ENCODE peak calls at places on chromosome 12, in seven cellular contexts. B is neural progenitor cell; C is HCT116; U is CD4-positive, CD25-positive, alpha-beta regulatory T cell; L is A549; M is endodermal cell; T is psoas muscle. N is an unnamed sample.

GRCh38 chr12:30985814-30986452 is 59.4 kb downstream of the TSPAN11 start:
- DNase-seq in B (peak), C (peak), U (no peak), L (peak), M (peak), T (no peak), N (no peak)

GRCh38 chr12:40959041-40959440 is 229.1 kb upstream of the PDZRN4 start:
- DNase-seq in B (no peak), C (no peak), U (no peak), L (no peak), M (no peak), T (no peak), N (no peak)

GRCh38 chr12:130617219-130617618 is 98.9 kb downstream of the RIMBP2 start:
- DNase-seq in B (no peak), C (no peak), U (no peak), L (no peak), M (peak), T (no peak), N (no peak)

GRCh38 chr12:23941780-23942179 is 7.7 kb downstream of the SOX5 start:
- DNase-seq in B (no peak), C (no peak), U (no peak), L (no peak), M (no peak), T (no peak), N (no peak)

GRCh38 chr12:130591736-130592135 is 124.4 kb downstream of the RIMBP2 start:
- DNase-seq in B (no peak), C (no peak), U (no peak), L (no peak), M (no peak), T (no peak), N (no peak)

GRCh38 chr12:49251357-49251756 is 13.5 kb upstream of the TUBA1C start:
- DNase-seq in B (no peak), C (no peak), U (no peak), L (no peak), M (no peak), T (no peak), N (no peak)

GRCh38 chr12:67592228-67593011 is 56.1 kb upstream of the DYRK2 start:
- DNase-seq in B (no peak), C (peak), U (no peak), L (no peak), M (no peak), T (no peak), N (peak)

GRCh38 chr12:18259906-18260682 is 1.2 kb upstream of the PIK3C2G start:
- DNase-seq in B (no peak), C (no peak), U (no peak), L (no peak), M (no peak), T (no peak), N (no peak)

GRCh38 chr12:54329756-54330155 is 4.8 kb downstream of the COPZ1 start:
- DNase-seq in B (no peak), C (no peak), U (no peak), L (no peak), M (peak), T (no peak), N (no peak)

GRCh38 chr12:11846504-11846903 is 197.0 kb downstream of the ETV6 start:
- DNase-seq in B (no peak), C (no peak), U (no peak), L (no peak), M (no peak), T (no peak), N (no peak)

GRCh38 chr12:112148031-112148513 is 22.7 kb downstream of the TRAFD1 start:
- DNase-seq in B (no peak), C (no peak), U (no peak), L (no peak), M (peak), T (no peak), N (no peak)

GRCh38 chr12:79161249-79161934 is 296.8 kb downstream of the SYT1 start:
- DNase-seq in B (no peak), C (no peak), U (no peak), L (no peak), M (no peak), T (no peak), N (no peak)

GRCh38 chr12:11623382-11623781 is 26.1 kb upstream of the ETV6 start:
- DNase-seq in B (no peak), C (no peak), U (no peak), L (no peak), M (no peak), T (no peak), N (no peak)

GRCh38 chr12:7844131-7844530 is 28.6 kb downstream of the SLC2A14 start:
- DNase-seq in B (no peak), C (no peak), U (no peak), L (no peak), M (no peak), T (no peak), N (no peak)

GRCh38 chr12:25689996-25690501 is 137.0 kb upstream of the LMNTD1 start:
- DNase-seq in B (no peak), C (no peak), U (no peak), L (no peak), M (no peak), T (no peak), N (no peak)

GRCh38 chr12:22792198-22792597 is 167.2 kb downstream of the ETNK1 start:
- DNase-seq in B (no peak), C (no peak), U (no peak), L (no peak), M (no peak), T (no peak), N (no peak)

GRCh38 chr12:80264386-80264785 is 165.0 kb downstream of the OTOGL start:
- DNase-seq in B (no peak), C (no peak), U (no peak), L (no peak), M (no peak), T (no peak), N (no peak)

GRCh38 chr12:13339538-13339937 is 143.0 kb downstream of the EMP1 start:
- DNase-seq in B (no peak), C (peak), U (no peak), L (peak), M (no peak), T (no peak), N (no peak)

GRCh38 chr12:41605528-41606295 is 417.6 kb downstream of the PDZRN4 start:
- DNase-seq in B (no peak), C (no peak), U (no peak), L (no peak), M (no peak), T (no peak), N (no peak)

GRCh38 chr12:92550661-92551060 is 152.1 kb upstream of the PLEKHG7 start:
- DNase-seq in B (no peak), C (no peak), U (no peak), L (no peak), M (no peak), T (no peak), N (no peak)

GRCh38 chr12:57171668-57172067 is 24.2 kb upstream of the LRP1-AS start:
- DNase-seq in B (no peak), C (no peak), U (no peak), L (no peak), M (no peak), T (no peak), N (no peak)

GRCh38 chr12:94427520-94428381 is 31.9 kb downstream of the CEP83 start:
- DNase-seq in B (no peak), C (no peak), U (no peak), L (no peak), M (no peak), T (peak), N (no peak)

GRCh38 chr12:4388032-4388431 is 8.5 kb upstream of the FGF23 start:
- DNase-seq in B (no peak), C (no peak), U (no peak), L (no peak), M (no peak), T (no peak), N (no peak)

GRCh38 chr12:25698782-25699181 is 145.7 kb upstream of the LMNTD1 start:
- DNase-seq in B (no peak), C (no peak), U (no peak), L (no peak), M (no peak), T (no peak), N (no peak)

GRCh38 chr12:95179011-95179410 is 38.3 kb downstream of the FGD6 start:
- DNase-seq in B (no peak), C (no peak), U (no peak), L (no peak), M (no peak), T (no peak), N (no peak)

GRCh38 chr12:132222096-132222807 is 78.0 kb downstream of the NOC4L start:
- DNase-seq in B (peak), C (peak), U (no peak), L (peak), M (peak), T (no peak), N (no peak)

GRCh38 chr12:10268037-10268436 is 39.6 kb upstream of the KLRD1 start:
- DNase-seq in B (no peak), C (no peak), U (no peak), L (no peak), M (no peak), T (no peak), N (no peak)

GRCh38 chr12:99455350-99456037 is 192.1 kb upstream of the GARIN6 start:
- DNase-seq in B (no peak), C (peak), U (no peak), L (peak), M (peak), T (no peak), N (no peak)

GRCh38 chr12:68804654-68805591 is 3.1 kb upstream of the MDM2 start:
- DNase-seq in B (no peak), C (no peak), U (no peak), L (no peak), M (peak), T (no peak), N (no peak)

GRCh38 chr12:104355630-104356029 is 52.1 kb downstream of the EID3 start:
- DNase-seq in B (no peak), C (no peak), U (no peak), L (no peak), M (peak), T (no peak), N (no peak)

GRCh38 chr12:11853126-11853525 is 203.7 kb downstream of the ETV6 start:
- DNase-seq in B (no peak), C (no peak), U (no peak), L (no peak), M (no peak), T (no peak), N (no peak)

GRCh38 chr12:3718100-3718499 is 34.8 kb downstream of the CRACR2A start:
- DNase-seq in B (no peak), C (no peak), U (no peak), L (no peak), M (no peak), T (no peak), N (no peak)

GRCh38 chr12:11672833-11673232 is 23.4 kb downstream of the ETV6 start:
- DNase-seq in B (no peak), C (no peak), U (no peak), L (no peak), M (no peak), T (no peak), N (no peak)

GRCh38 chr12:103656291-103656690 is 69.2 kb downstream of the STAB2 start:
- DNase-seq in B (no peak), C (no peak), U (no peak), L (no peak), M (no peak), T (no peak), N (no peak)

GRCh38 chr12:124786065-124786964 is 77.3 kb downstream of the SCARB1 start:
- DNase-seq in B (peak), C (no peak), U (no peak), L (no peak), M (peak), T (peak), N (no peak)

GRCh38 chr12:54005853-54006699 is 2.7 kb upstream of the HOXC8 start:
- DNase-seq in B (peak), C (no peak), U (peak), L (peak), M (peak), T (peak), N (no peak)

GRCh38 chr12:103705927-103706326 is 118.9 kb downstream of the STAB2 start:
- DNase-seq in B (peak), C (peak), U (no peak), L (peak), M (peak), T (no peak), N (no peak)

GRCh38 chr12:27710592-27711311 is at the start of gene MRPS35:
- DNase-seq in B (peak), C (peak), U (peak), L (peak), M (peak), T (peak), N (peak)

GRCh38 chr12:27709212-27709931 is 1.3 kb upstream of the MRPS35 start:
- DNase-seq in B (no peak), C (no peak), U (no peak), L (no peak), M (no peak), T (no peak), N (no peak)

GRCh38 chr12:27709932-27710591 is 570 bp upstream of the MRPS35 start:
- DNase-seq in B (no peak), C (no peak), U (no peak), L (no peak), M (no peak), T (no peak), N (no peak)

GRCh38 chr12:27711312-27711682 is 665 bp downstream of the MRPS35 start:
- DNase-seq in B (no peak), C (no peak), U (no peak), L (no peak), M (no peak), T (no peak), N (no peak)

GRCh38 chr12:27711957-27712356 is 1.3 kb downstream of the MRPS35 start:
- DNase-seq in B (no peak), C (no peak), U (no peak), L (no peak), M (no peak), T (no peak), N (no peak)
- H3K4me3 ChIP-seq in B (peak), C (peak), U (peak), L (peak), M (peak), T (peak), N (peak)

GRCh38 chr12:52903855-52904508 is 894 bp downstream of the KRT8 start:
- DNase-seq in B (peak), C (no peak), U (peak), L (peak), M (peak), T (no peak), N (no peak)
- H3K4me3 ChIP-seq in B (peak), C (peak), U (peak), L (peak), M (peak), T (peak), N (no peak)

GRCh38 chr12:20395791-20396550 is 27.6 kb downstream of the PDE3A start:
- DNase-seq in B (no peak), C (no peak), U (no peak), L (no peak), M (no peak), T (no peak), N (no peak)

GRCh38 chr12:20400003-20400402 is 31.7 kb downstream of the PDE3A start:
- DNase-seq in B (no peak), C (no peak), U (no peak), L (no peak), M (no peak), T (no peak), N (no peak)

GRCh38 chr12:20403230-20403629 is 34.9 kb downstream of the PDE3A start:
- DNase-seq in B (no peak), C (no peak), U (no peak), L (no peak), M (no peak), T (no peak), N (no peak)

GRCh38 chr12:20398720-20399119 is 30.4 kb downstream of the PDE3A start:
- DNase-seq in B (no peak), C (no peak), U (no peak), L (no peak), M (no peak), T (no peak), N (no peak)
- H3K4me3 ChIP-seq in B (no peak), C (no peak), U (no peak), L (no peak), M (no peak), T (no peak), N (no peak)

GRCh38 chr12:118979763-118980406 is 1.5 kb upstream of the SRRM4 start:
- DNase-seq in B (peak), C (peak), U (no peak), L (peak), M (peak), T (no peak), N (peak)
- H3K4me3 ChIP-seq in B (peak), C (no peak), U (no peak), L (no peak), M (peak), T (no peak), N (no peak)

GRCh38 chr12:47734725-47735480 is 9.6 kb upstream of the ENDOU start:
- DNase-seq in B (peak), C (no peak), U (no peak), L (no peak), M (no peak), T (no peak), N (no peak)

GRCh38 chr12:47735649-47736048 is 10.4 kb upstream of the ENDOU start:
- DNase-seq in B (no peak), C (no peak), U (no peak), L (no peak), M (no peak), T (no peak), N (no peak)

GRCh38 chr12:47736216-47736615 is 10.9 kb upstream of the ENDOU start:
- DNase-seq in B (no peak), C (no peak), U (no peak), L (no peak), M (no peak), T (no peak), N (no peak)

GRCh38 chr12:47737936-47738335 is 12.6 kb upstream of the ENDOU start:
- DNase-seq in B (no peak), C (no peak), U (no peak), L (no peak), M (no peak), T (no peak), N (no peak)

DNA sequence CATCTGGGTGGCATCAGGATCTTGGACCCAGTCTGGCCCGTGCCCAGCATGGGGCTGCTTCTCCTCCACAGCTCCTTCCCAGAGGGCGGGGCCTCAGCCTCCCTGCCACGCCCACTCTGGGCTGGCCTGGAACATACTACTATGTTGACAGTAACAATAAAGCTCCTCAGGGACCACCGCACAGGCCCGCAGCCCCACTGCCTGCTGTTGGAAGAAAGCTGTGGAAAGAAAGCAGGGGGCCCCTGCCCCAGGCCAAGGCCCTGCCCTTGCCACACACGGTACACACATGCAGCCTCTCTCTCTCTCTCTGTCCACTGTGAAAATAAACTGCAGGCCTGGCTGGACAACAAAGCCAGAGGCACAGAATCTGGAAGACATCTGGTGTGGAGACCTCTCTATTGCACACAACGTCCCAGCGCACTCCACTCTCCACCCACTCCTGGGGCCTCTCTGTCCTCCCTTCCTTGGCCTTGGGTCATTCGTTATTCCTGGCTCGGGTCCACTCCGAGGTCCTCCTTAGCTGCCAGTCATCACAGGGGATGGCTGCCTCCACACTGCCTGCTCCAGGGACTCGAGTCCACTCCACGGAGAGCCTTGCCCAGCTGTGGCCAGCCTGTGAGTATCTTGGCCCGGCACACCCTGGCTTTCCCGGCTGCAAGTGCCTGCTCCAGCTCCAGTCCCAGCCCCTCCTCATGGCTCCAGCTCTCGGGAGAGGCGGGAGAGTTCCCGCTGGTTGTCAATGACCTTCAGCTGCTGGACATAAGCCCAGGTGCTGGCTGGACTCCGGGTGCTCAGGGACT is 11.8 kb upstream of the ENDOU start:
- DNase-seq in B (no peak), C (no peak), U (no peak), L (no peak), M (no peak), T (peak), N (no peak)
- H3K4me3 ChIP-seq in B (no peak), C (no peak), U (no peak), L (no peak), M (no peak), T (peak), N (no peak)

GRCh38 chr12:15688202-15688736 is 100.9 kb downstream of the EPS8 start:
- DNase-seq in B (no peak), C (peak), U (no peak), L (no peak), M (peak), T (peak), N (no peak)
- H3K4me3 ChIP-seq in B (no peak), C (peak), U (no peak), L (no peak), M (no peak), T (no peak), N (no peak)

DNA sequence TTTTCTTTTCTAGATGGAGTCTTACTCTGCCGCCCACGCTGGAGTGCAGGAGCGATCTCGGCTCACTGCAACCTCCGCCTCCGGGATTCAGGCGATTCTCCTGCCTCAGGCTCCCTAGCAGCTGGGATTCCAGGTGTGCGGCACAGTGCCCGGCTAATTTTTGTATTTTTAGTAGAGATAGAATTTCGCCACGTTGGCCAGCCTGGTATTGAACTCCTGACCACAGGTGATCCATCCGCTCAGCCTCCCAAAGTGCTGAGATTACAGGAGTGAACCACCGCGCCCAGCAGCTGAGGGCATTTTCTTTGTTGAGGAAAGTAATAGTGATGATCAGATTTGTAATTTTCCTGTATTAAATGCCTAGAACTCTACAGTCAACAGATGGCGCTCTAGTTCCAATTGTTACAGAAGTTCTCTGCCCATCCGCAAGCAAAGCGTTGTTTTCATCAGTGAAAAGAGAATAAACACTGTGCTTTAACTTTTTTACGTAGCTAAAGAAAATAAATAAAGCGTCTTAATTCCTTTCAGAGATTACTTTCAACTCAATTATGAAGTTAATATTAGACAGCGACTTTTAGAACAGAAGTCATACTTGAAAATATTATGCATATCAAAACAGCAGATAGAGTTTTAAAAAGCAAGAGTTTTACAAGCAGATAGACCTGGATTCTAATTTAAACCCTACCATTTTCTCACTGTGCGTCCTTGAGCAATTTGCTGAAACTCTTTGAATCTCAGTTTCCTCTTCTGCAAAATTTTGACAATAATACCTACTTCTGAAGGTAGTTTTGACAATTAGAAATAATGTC is 335.1 kb downstream of the DUSP6 start:
- DNase-seq in B (peak), C (peak), U (peak), L (peak), M (peak), T (no peak), N (no peak)
- H3K4me3 ChIP-seq in B (peak), C (peak), U (no peak), L (peak), M (no peak), T (no peak), N (no peak)

GRCh38 chr12:2054091-2055018 is 1.6 kb downstream of the CACNA1C start:
- DNase-seq in B (peak), C (no peak), U (no peak), L (no peak), M (peak), T (no peak), N (no peak)
- H3K4me3 ChIP-seq in B (peak), C (no peak), U (no peak), L (no peak), M (peak), T (peak), N (no peak)